ENCODE peak calls at places on chromosomes 13 and 19, in eight cellular contexts. M is fibroblast of mammary gland, P is cardiac fibroblast, L is C1 segment of cervical spinal cord, I is non-pigmented ciliary epithelial cell, U is substantia nigra, V is RPMI8226, Q is NCI-H1105. K is an unnamed sample.

GRCh38 chr13:49502954-49503353 is 7.2 kb downstream of the PHF11 start:
- DNase-seq in M (peak; percentile 87), P (peak; percentile 80), L (no peak), I (no peak), U (no peak), V (no peak), Q (no peak), K (no peak)

GRCh38 chr19:4373601-4374441 is 26.5 kb downstream of the SH3GL1 start:
- DNase-seq in M (peak; percentile 50), P (peak; percentile 50), L (peak; percentile 53), I (no peak), U (peak; percentile 32), V (no peak), Q (no peak), K (no peak)

GRCh38 chr19:45115809-45116615 is 23.0 kb downstream of the PPP1R37 start:
- DNase-seq in M (no peak), P (no peak), L (no peak), I (no peak), U (no peak), V (no peak), Q (no peak), K (no peak)

GRCh38 chr13:28313579-28313978 is 175.2 kb downstream of the PAN3 start:
- DNase-seq in M (peak; percentile 55), P (peak; percentile 68), L (no peak), I (no peak), U (no peak), V (no peak), Q (no peak), K (no peak)

GRCh38 chr13:36706755-36707154 is 32.9 kb downstream of the SERTM1 start:
- DNase-seq in M (peak; percentile 68), P (peak; percentile 68), L (no peak), I (peak; percentile 73), U (no peak), V (no peak), Q (no peak), K (no peak)

GRCh38 chr19:33468361-33469170 is 53.0 kb downstream of the PEPD start:
- DNase-seq in M (no peak), P (no peak), L (no peak), I (no peak), U (no peak), V (no peak), Q (no peak), K (no peak)

GRCh38 chr13:50798923-50799322 is 44.6 kb downstream of the DLEU7 start:
- DNase-seq in M (peak; percentile 57), P (peak; percentile 52), L (no peak), I (no peak), U (no peak), V (no peak), Q (no peak), K (no peak)

GRCh38 chr13:25114220-25114619 is 18.3 kb downstream of the PABPC3 start:
- DNase-seq in M (peak; percentile 73), P (peak; percentile 78), L (peak; percentile 11), I (peak; percentile 56), U (peak; percentile 59), V (peak; percentile 63), Q (peak; percentile 33), K (peak; percentile 73)

GRCh38 chr19:12774588-12775555 is at the start of gene HOOK2:
- DNase-seq in M (no peak), P (no peak), L (no peak), I (no peak), U (no peak), V (peak; percentile 83), Q (peak; percentile 95), K (peak; percentile 94)

GRCh38 chr13:110280996-110281688 is 25.8 kb downstream of the COL4A1 start:
- DNase-seq in M (no peak), P (no peak), L (no peak), I (no peak), U (no peak), V (no peak), Q (no peak), K (no peak)

GRCh38 chr13:111936267-111936925 is 130.6 kb upstream of the SOX1 start:
- DNase-seq in M (no peak), P (no peak), L (no peak), I (no peak), U (no peak), V (no peak), Q (no peak), K (no peak)

GRCh38 chr13:99191900-99192399 is 8.7 kb upstream of the UBAC2 start:
- DNase-seq in M (peak; percentile 58), P (peak; percentile 23), L (no peak), I (no peak), U (no peak), V (peak; percentile 28), Q (no peak), K (no peak)

GRCh38 chr13:42981853-42982252 is 10.2 kb downstream of the EPSTI1 start:
- DNase-seq in M (no peak), P (no peak), L (no peak), I (no peak), U (no peak), V (no peak), Q (no peak), K (no peak)

GRCh38 chr13:40245567-40245966 is 420.9 kb downstream of the FOXO1 start:
- DNase-seq in M (no peak), P (no peak), L (no peak), I (no peak), U (no peak), V (no peak), Q (no peak), K (no peak)

GRCh38 chr13:110361365-110361911 is 54.4 kb downstream of the COL4A2 start:
- DNase-seq in M (peak; percentile 60), P (peak; percentile 99), L (no peak), I (peak; percentile 36), U (no peak), V (no peak), Q (no peak), K (no peak)

GRCh38 chr19:38915329-38916321 is 3.6 kb upstream of the CCER2 start:
- DNase-seq in M (no peak), P (no peak), L (no peak), I (no peak), U (no peak), V (no peak), Q (no peak), K (no peak)

GRCh38 chr19:13195678-13196077 is 45.5 kb downstream of the IER2 start:
- DNase-seq in M (no peak), P (no peak), L (no peak), I (no peak), U (no peak), V (peak; percentile 92), Q (no peak), K (no peak)

GRCh38 chr19:9850235-9850959 is 15.3 kb downstream of the PIN1 start:
- DNase-seq in M (no peak), P (no peak), L (no peak), I (no peak), U (no peak), V (no peak), Q (no peak), K (no peak)

GRCh38 chr19:55392820-55393219 is 7.1 kb downstream of the RPL28 start:
- DNase-seq in M (no peak), P (no peak), L (no peak), I (no peak), U (no peak), V (no peak), Q (no peak), K (no peak)

GRCh38 chr13:112802808-112803207 is 113.0 kb downstream of the ATP11A start:
- DNase-seq in M (no peak), P (no peak), L (no peak), I (no peak), U (no peak), V (peak; percentile 9), Q (no peak), K (no peak)

GRCh38 chr19:55212447-55212846 is 3.1 kb upstream of the PTPRH start:
- DNase-seq in M (no peak), P (peak; percentile 24), L (no peak), I (no peak), U (no peak), V (peak; percentile 69), Q (no peak), K (no peak)

GRCh38 chr19:52190679-52191293 is 934 bp downstream of the PPP2R1A start:
- DNase-seq in M (peak; percentile 55), P (peak; percentile 55), L (peak; percentile 26), I (no peak), U (no peak), V (peak; percentile 36), Q (no peak), K (no peak)

GRCh38 chr13:37277435-37278144 is 172.1 kb upstream of the CSNK1A1L start:
- DNase-seq in M (peak; percentile 62), P (peak; percentile 53), L (no peak), I (no peak), U (no peak), V (no peak), Q (no peak), K (no peak)

GRCh38 chr19:29947871-29948270 is 5.8 kb downstream of the URI1 start:
- DNase-seq in M (no peak), P (no peak), L (no peak), I (no peak), U (no peak), V (no peak), Q (no peak), K (no peak)

GRCh38 chr19:45848922-45849321 is 14.0 kb downstream of the SYMPK start:
- DNase-seq in M (peak; percentile 6), P (peak; percentile 17), L (no peak), I (no peak), U (no peak), V (peak; percentile 10), Q (no peak), K (no peak)

GRCh38 chr13:44818428-44818827 is 170.8 kb downstream of the NUFIP1 start:
- DNase-seq in M (peak; percentile 33), P (peak; percentile 51), L (no peak), I (no peak), U (no peak), V (no peak), Q (no peak), K (no peak)

GRCh38 chr13:99955747-99956472 is 15.7 kb downstream of the ZIC5 start:
- DNase-seq in M (peak; percentile 43), P (peak; percentile 7), L (no peak), I (no peak), U (no peak), V (no peak), Q (no peak), K (no peak)